ENCODE peak calls at places on chromosome 18, in nine cellular contexts. Y, J, L, W, S, G, N, F and I are unnamed samples.

GRCh38 chr18:12944724-12945123 is 3.1 kb upstream of the SEH1L start:
- DNase-seq in F (no peak), N (no peak), J (peak), W (no peak), L (no peak), G (no peak), S (no peak), Y (no peak), I (no peak)

GRCh38 chr18:62790836-62791772 is 75.8 kb downstream of the PHLPP1 start:
- DNase-seq in F (no peak), N (no peak), J (no peak), L (no peak), Y (no peak), S (no peak), G (no peak), W (no peak), I (peak)

GRCh38 chr18:13983506-13983905 is 68.2 kb upstream of the MC2R start:
- DNase-seq in N (no peak), W (no peak), Y (no peak), F (no peak), J (no peak), G (no peak), L (no peak), S (no peak), I (no peak)

GRCh38 chr18:48806551-48807261 is 144.1 kb downstream of the SMAD7 start:
- DNase-seq in W (no peak), S (peak), Y (no peak), N (peak), F (peak), G (peak), J (no peak), L (no peak), I (no peak)

GRCh38 chr18:52341617-52342381 is 1.8 kb downstream of the DCC start:
- DNase-seq in F (no peak), W (no peak), L (peak), Y (no peak), G (no peak), J (no peak), N (no peak), S (no peak), I (peak)

GRCh38 chr18:57390044-57390443 is 37.7 kb downstream of the ST8SIA3 start:
- DNase-seq in S (no peak), W (no peak), J (no peak), N (no peak), F (no peak), L (no peak), Y (no peak), G (no peak), I (no peak)

GRCh38 chr18:48931680-48932461 is 18.9 kb downstream of the SMAD7 start:
- DNase-seq in L (no peak), F (no peak), G (no peak), Y (no peak), J (no peak), S (no peak), W (no peak), N (no peak), I (no peak)

GRCh38 chr18:74862094-74862493 is 264.4 kb downstream of the ZNF407 start:
- DNase-seq in W (no peak), J (no peak), N (no peak), L (peak), F (no peak), Y (no peak), S (no peak), G (no peak), I (no peak)

GRCh38 chr18:61651145-61651879 is 241.5 kb downstream of the RNF152 start:
- DNase-seq in L (no peak), G (no peak), Y (no peak), J (no peak), S (no peak), F (no peak), W (no peak), N (no peak), I (no peak)

GRCh38 chr18:76927216-76927725 is 104.9 kb downstream of the ZNF236 start:
- DNase-seq in N (no peak), G (no peak), W (no peak), J (no peak), Y (no peak), L (no peak), F (no peak), S (no peak), I (no peak)

GRCh38 chr18:44742741-44743311 is 62.1 kb downstream of the SETBP1 start:
- DNase-seq in G (no peak), W (no peak), Y (peak), S (no peak), L (no peak), F (no peak), J (no peak), N (no peak), I (no peak)

GRCh38 chr18:73785276-73785675 is 362.4 kb downstream of the FBXO15 start:
- DNase-seq in G (no peak), N (no peak), Y (peak), L (no peak), W (no peak), J (no peak), S (no peak), F (no peak), I (no peak)

GRCh38 chr18:49728542-49728941 is 84.8 kb downstream of the ACAA2 start:
- DNase-seq in G (peak), S (peak), Y (no peak), N (no peak), F (no peak), L (peak), J (no peak), W (no peak), I (no peak)

GRCh38 chr18:9933865-9934264 is 20.0 kb downstream of the VAPA start:
- DNase-seq in N (no peak), W (no peak), S (no peak), F (no peak), G (no peak), L (no peak), J (no peak), Y (no peak), I (no peak)

GRCh38 chr18:55546873-55547704 is 40.9 kb downstream of the TCF4 start:
- DNase-seq in J (no peak), F (no peak), G (no peak), Y (peak), N (no peak), W (no peak), L (no peak), S (no peak), I (no peak)

DNA sequence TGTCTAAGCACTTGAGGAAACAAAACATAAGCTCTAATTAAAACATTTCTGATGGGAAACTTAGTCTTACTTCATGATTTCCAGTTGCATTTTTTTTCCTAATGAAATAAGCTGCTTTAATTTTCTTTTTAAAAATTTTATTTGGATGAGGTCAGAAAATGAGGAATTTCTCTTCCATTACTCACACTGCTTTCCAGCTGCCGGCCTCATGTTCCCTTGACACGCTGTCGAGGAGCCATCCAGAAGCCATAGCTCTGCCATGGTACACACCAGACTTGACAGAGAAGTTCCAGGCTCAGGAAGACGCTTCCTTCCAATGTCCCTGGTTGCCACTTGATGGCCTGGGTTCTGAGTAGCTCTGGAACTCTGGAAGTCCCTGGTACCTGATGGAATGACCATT is 12.1 kb upstream of the MAPRE2 start:
- DNase-seq in W (no peak), N (no peak), J (no peak), S (no peak), G (peak), F (no peak), L (no peak), Y (peak), I (no peak)
- H3K27ac ChIP-seq in W (peak), N (peak), J (peak), S (peak), G (peak), F (peak), L (no peak), Y (peak), I (no peak)

DNA sequence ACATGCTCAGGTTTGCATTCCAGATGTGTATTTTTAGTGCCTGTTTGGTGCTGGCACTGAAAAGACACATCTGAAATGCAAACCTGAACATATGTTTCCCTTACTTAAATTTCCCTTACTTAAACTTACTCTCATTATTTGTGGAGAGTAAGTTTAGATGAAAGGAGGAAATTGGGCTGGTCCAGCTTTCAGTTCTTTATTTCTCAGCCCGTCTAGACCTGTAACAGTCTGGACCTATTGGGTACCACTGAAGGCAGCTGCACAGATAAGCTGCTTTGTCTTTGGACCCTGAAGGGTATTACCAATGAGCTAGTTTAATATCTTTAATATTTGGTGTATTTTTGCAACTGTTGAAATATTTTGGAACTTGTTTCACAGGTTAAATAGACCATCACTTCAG is 17.0 kb upstream of the DSG3 start:
- DNase-seq in F (no peak), J (no peak), S (no peak), L (no peak), N (no peak), W (no peak), G (no peak), Y (no peak), I (no peak)
- H3K27ac ChIP-seq in F (no peak), J (no peak), S (no peak), L (no peak), N (no peak), W (no peak), G (no peak), Y (no peak), I (no peak)

GRCh38 chr18:7750095-7750663 is 183.1 kb downstream of the PTPRM start:
- DNase-seq in W (no peak), G (no peak), J (no peak), L (no peak), Y (no peak), F (no peak), N (no peak), S (no peak), I (no peak)
- H3K27ac ChIP-seq in W (no peak), G (no peak), J (peak), L (peak), Y (no peak), F (no peak), N (no peak), S (no peak), I (no peak)

DNA sequence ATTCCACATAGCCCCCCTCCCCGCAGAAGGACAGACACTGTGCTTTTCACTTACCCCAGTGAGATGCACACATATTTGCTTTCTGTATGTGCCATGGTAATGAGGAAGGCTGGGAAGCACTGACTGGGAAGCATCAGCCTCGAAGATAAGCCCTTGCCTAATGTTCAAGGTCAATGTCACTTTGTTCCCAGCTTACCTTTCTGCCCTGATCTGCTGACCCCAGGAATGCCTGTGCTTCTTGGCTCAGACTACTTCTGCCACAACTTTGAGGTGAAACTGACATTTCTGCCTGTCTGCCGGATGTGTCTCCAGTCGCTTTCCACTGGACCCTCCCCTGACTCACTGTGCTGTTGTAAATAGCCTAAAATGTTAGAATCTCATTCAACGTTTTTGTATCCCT is 183.8 kb downstream of the PTPRM start:
- DNase-seq in W (no peak), S (no peak), N (no peak), F (no peak), L (no peak), Y (no peak), G (no peak), J (no peak), I (no peak)
- H3K27ac ChIP-seq in W (no peak), S (no peak), N (no peak), F (no peak), L (no peak), Y (no peak), G (no peak), J (no peak), I (no peak)

DNA sequence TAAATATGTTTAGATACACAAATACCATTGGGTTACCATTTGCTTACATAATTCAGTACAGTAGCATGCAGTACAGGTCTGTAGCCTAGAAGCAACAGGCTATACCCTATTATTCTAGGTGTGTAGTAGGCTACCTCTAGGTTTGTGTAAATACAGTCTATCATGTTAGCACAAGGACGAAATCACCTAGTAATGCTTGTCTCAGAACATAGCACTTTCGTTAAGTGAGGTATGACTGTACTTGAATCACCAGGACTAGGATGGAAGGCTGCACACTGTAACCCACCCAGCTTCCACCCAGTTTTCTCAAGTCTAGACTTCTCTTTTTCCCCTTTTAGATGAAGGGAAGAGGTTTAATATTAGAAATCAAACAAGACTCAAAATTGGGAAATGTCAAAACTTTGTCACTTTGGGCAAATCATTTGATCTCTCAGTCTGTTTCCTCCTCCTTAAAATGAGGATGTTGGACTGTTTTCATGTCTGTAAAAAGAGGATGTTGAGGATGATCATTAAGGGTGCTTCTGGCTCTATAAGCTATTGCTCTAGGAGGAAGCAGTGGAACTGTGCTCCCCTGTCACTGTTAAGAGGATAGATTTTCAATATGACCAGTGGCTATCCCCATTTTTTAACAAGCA is 3.8 kb upstream of the SOCS6 start:
- DNase-seq in F (no peak), S (no peak), W (no peak), G (no peak), L (no peak), J (no peak), Y (no peak), N (no peak), I (no peak)
- H3K27ac ChIP-seq in F (no peak), S (no peak), W (no peak), G (no peak), L (no peak), J (no peak), Y (no peak), N (no peak), I (no peak)

DNA sequence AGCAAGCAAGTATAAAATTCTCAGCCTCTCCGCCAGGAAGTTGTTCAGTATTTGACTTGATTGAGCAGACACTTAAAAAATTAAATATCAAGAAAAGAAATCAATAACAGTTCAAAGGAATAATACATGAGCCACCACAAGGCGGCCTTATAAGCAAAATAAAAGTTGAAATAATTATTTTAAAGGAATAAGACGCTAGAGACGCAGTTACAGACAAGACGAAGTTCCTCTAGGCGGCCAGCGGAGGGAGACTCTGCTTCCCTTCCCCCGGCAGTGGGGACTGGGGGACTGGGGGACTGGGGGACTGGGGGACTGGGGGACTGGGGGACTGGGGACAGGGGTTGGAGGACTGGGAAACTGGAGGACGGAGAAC is 524 bp downstream of the CCDC178 start:
- DNase-seq in N (no peak), W (no peak), F (no peak), G (no peak), S (no peak), J (no peak), Y (no peak), L (peak), I (no peak)
- H3K27ac ChIP-seq in N (no peak), W (no peak), F (no peak), G (no peak), S (no peak), J (no peak), Y (no peak), L (no peak), I (no peak)

GRCh38 chr18:22912835-22913234 is 20.3 kb upstream of the RBBP8 start:
- DNase-seq in J (no peak), N (no peak), W (no peak), S (no peak), Y (no peak), G (no peak), F (no peak), L (no peak), I (no peak)
- H3K27ac ChIP-seq in J (no peak), N (no peak), W (no peak), S (peak), Y (no peak), G (peak), F (no peak), L (no peak), I (no peak)